ENCODE peak calls at places on chromosome 17, in six cellular contexts. Q is IMR-90, A is kidney epithelial cell, C is nephron progenitor cell, F is sigmoid colon, N is A549. U is an unnamed sample.

GRCh38 chr17:63382136-63382535 is 64.0 kb downstream of the CYB561 start:
- DNase-seq in F (no peak), C (no peak), N (no peak), A (peak; percentile 38), Q (no peak), U (no peak)

GRCh38 chr17:4175921-4176802 is 33.2 kb downstream of the CYB5D2 start:
- DNase-seq in Q (peak; percentile 45), F (no peak), N (no peak), A (no peak), C (peak; percentile 54), U (no peak)

GRCh38 chr17:71071837-71072236 is 902.5 kb downstream of the KCNJ2 start:
- DNase-seq in C (no peak), N (peak; percentile 83), A (peak; percentile 97), F (no peak), Q (peak; percentile 99), U (no peak)

GRCh38 chr17:18039535-18040286 is 503 bp downstream of the GID4 start:
- DNase-seq in F (peak; percentile 74), A (no peak), Q (no peak), N (peak; percentile 36), C (no peak), U (peak; percentile 62)

GRCh38 chr17:16880121-16880842 is 91.6 kb downstream of the TNFRSF13B start:
- DNase-seq in N (no peak), A (no peak), F (no peak), Q (no peak), C (no peak), U (no peak)

GRCh38 chr17:27578718-27579085 is 52.3 kb upstream of the LGALS9 start:
- DNase-seq in N (no peak), A (no peak), Q (peak; percentile 68), C (no peak), F (no peak), U (no peak)

GRCh38 chr17:7897773-7898172 is 9.2 kb downstream of the CHD3 start:
- DNase-seq in A (no peak), Q (peak; percentile 77), C (no peak), N (peak; percentile 55), F (no peak), U (no peak)

GRCh38 chr17:81090361-81091133 is 55.6 kb downstream of the BAIAP2 start:
- DNase-seq in A (no peak), F (peak; percentile 85), C (peak; percentile 46), Q (no peak), N (peak; percentile 36), U (no peak)

GRCh38 chr17:691423-691822 is 23.2 kb downstream of the VPS53 start:
- DNase-seq in F (no peak), N (no peak), C (no peak), A (no peak), Q (peak; percentile 76), U (no peak)

GRCh38 chr17:73783382-73783766 is 139.1 kb upstream of the SDK2 start:
- DNase-seq in N (no peak), C (no peak), F (no peak), Q (no peak), A (no peak), U (no peak)

GRCh38 chr17:67049025-67049739 is 4.8 kb downstream of the CACNG1 start:
- DNase-seq in A (no peak), F (no peak), C (no peak), N (no peak), Q (no peak), U (no peak)

GRCh38 chr17:43917348-43918025 is 10.2 kb upstream of the MPP2 start:
- DNase-seq in N (no peak), F (no peak), A (no peak), Q (peak; percentile 10), C (peak; percentile 47), U (peak; percentile 63)

GRCh38 chr17:40530988-40531971 is 29.9 kb upstream of the TNS4 start:
- DNase-seq in N (no peak), A (no peak), F (peak; percentile 44), C (no peak), Q (no peak), U (no peak)

GRCh38 chr17:28916302-28916934 is 13.5 kb upstream of the DHRS13 start:
- DNase-seq in Q (peak; percentile 43), F (no peak), N (peak; percentile 63), A (no peak), C (peak; percentile 42), U (peak; percentile 48)

GRCh38 chr17:81328489-81328888 is 33.4 kb upstream of the SLC38A10 start:
- DNase-seq in A (no peak), N (no peak), F (no peak), C (no peak), Q (no peak), U (no peak)

DNA sequence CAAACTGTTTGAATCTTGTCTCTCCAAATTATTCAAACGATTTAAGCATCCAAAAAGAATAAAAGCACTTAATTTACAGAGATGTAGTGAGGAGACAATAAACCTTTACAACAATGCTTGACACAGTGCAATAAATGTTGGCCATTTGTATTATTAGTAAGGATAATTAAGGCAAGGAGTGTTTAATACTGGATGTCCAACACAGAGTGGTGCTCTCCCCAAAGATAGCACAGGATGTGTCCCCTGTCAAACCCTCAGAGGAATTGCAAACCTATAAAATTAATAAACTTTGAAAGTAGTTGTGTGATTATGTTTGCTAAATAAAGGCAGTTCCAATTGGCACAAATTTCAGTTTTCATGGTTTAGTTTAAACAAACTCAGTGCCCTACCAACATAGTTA is 253.0 kb upstream of the AXIN2 start:
- DNase-seq in A (no peak), C (no peak), N (no peak), Q (no peak), F (no peak), U (no peak)
- TF ChIP-seq CTCF in A (no peak), C (no peak), N (no peak), Q (no peak), F (no peak), U (no peak)

GRCh38 chr17:77885678-77886386 is 72.7 kb upstream of the TNRC6C start:
- DNase-seq in N (no peak), F (no peak), C (no peak), A (no peak), Q (no peak), U (no peak)
- TF ChIP-seq CTCF in N (no peak), F (no peak), C (no peak), A (no peak), Q (no peak), U (no peak)

DNA sequence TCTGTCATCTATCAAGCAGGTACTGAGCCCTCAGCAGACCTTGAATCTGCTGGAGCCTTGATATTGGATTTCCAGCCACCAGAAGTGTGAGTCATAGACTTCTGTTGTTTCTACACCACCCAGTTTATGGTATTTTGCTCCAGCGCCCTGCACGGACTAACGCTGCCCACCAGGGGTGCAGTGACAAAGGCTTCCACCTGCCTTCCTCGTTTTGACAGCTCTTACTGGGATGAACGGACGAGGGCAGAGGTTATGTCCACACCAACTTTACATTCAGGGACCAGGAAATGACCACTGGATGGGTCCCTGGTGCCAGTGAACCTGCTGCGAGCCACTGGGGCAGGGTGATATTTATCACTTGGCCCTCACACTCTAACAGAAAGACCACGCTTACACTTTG is 66.6 kb upstream of the CBX4 start:
- DNase-seq in F (no peak), N (peak; percentile 77), A (no peak), C (no peak), Q (no peak), U (no peak)
- TF ChIP-seq CTCF in F (no peak), N (peak; percentile 35), A (no peak), C (peak; percentile 31), Q (no peak), U (peak; percentile 46)

DNA sequence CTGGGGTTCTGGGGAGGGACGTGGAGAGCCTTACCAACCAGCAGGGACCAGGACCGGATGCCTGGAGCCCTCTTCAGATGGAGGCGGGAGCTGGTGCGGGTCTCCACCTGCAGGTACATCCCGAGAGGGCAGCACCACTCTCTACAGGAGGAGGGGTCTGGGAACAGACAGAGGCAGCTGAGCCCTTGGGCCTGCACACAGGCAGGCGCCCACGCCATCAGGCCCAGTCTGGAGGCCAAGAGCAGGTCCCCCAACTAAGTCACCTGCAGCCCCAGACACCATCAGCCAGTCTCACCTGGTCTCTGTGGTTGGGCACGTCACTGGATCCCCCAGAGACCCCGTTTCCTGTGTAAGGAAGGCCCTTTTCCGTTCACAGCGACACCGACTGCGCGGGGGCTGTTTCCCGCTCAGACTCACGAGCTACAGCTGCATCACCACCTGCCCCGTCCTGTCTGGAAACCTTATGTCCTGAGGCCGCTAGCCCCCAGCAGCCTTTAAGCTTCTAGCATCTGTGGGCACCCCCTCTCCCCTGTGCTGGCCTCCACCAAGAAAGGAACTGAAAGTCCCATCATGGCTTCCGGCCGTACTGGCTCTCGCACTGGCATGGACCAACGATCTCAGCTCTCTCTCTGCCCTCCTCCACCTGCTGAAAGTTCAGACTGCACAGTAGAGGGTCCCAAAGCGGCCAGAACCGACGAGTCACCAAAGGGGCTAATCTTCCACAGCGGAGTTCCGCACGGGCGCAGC is 1.2 kb downstream of the CYBC1 start:
- DNase-seq in A (no peak), C (no peak), N (no peak), F (no peak), Q (no peak), U (no peak)
- TF ChIP-seq CTCF in A (no peak), C (no peak), N (no peak), F (no peak), Q (no peak), U (no peak)

GRCh38 chr17:19766016-19766415 is 17.9 kb upstream of the ALDH3A1 start:
- DNase-seq in Q (no peak), A (no peak), F (no peak), N (no peak), C (no peak), U (no peak)

GRCh38 chr17:19759934-19760530 is 11.9 kb upstream of the ALDH3A1 start:
- DNase-seq in A (no peak), C (no peak), N (no peak), F (no peak), Q (no peak), U (no peak)

GRCh38 chr17:19760781-19761180 is 12.7 kb upstream of the ALDH3A1 start:
- DNase-seq in A (no peak), F (no peak), C (no peak), N (no peak), Q (no peak), U (no peak)

GRCh38 chr17:19763416-19763815 is 15.3 kb upstream of the ALDH3A1 start:
- DNase-seq in A (no peak), Q (no peak), C (no peak), F (no peak), N (no peak), U (no peak)

DNA sequence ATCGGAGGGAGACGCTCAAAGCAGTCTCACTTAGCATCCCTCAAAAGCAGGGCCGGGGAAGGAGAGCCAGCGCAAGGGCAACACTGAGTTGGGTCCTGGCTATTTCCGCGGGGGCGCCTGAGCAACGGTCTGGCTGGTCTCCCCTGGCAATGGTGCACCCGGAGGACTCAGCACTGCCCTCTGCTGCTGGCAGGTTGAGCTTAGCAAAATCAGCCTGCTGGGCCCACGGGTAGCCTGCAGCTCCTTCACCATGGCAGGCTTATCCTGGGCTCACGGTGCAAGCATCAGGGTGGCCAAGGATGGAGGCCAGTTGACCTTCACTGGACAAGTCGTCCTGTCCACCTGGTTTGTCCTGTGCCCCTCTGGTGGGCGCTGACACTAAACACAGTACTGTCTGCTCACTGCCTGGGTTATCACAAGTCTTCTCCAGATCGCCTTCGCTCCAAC is 14.4 kb upstream of the ALDH3A1 start:
- DNase-seq in A (peak; percentile 28), F (peak; percentile 81), Q (peak; percentile 59), C (peak; percentile 87), N (peak; percentile 97), U (peak; percentile 92)
- TF ChIP-seq CTCF in A (peak; percentile 89), F (peak; percentile 30), Q (peak; percentile 80), C (peak; percentile 71), N (peak; percentile 91), U (peak; percentile 77)

U was measured in glutamatergic neuron.